ENCODE peak calls at places on chromosomes 12 and 14, in ten cellular contexts. One of them, this sample, is unnamed.

GRCh38 chr12:80443974-80444666 is at the start of gene PTPRQ:
- DNase-seq in hepatocyte: no peak
- DNase-seq in fibroblast of lung: peak; percentile 74
- DNase-seq in heart right ventricle: no peak
- DNase-seq in SK-N-SH: no peak
- DNase-seq in mammary epithelial cell: no peak
- DNase-seq in ascending aorta: no peak
- DNase-seq in uterus: no peak
- DNase-seq in pancreas: no peak
- DNase-seq in adrenal gland: no peak
- DNase-seq in this sample: no peak

GRCh38 chr12:52521581-52522266 is 1.5 kb upstream of the KRT5 start:
- DNase-seq in hepatocyte: no peak
- DNase-seq in fibroblast of lung: peak; percentile 50
- DNase-seq in heart right ventricle: no peak
- DNase-seq in SK-N-SH: no peak
- DNase-seq in mammary epithelial cell: peak; percentile 93
- DNase-seq in ascending aorta: no peak
- DNase-seq in uterus: no peak
- DNase-seq in pancreas: no peak
- DNase-seq in adrenal gland: no peak
- DNase-seq in this sample: no peak

GRCh38 chr12:120687570-120688289 is 781 bp downstream of the MLEC start:
- DNase-seq in hepatocyte: peak; percentile 54
- DNase-seq in fibroblast of lung: peak; percentile 29
- DNase-seq in heart right ventricle: peak; percentile 24
- DNase-seq in SK-N-SH: no peak
- DNase-seq in mammary epithelial cell: no peak
- DNase-seq in ascending aorta: no peak
- DNase-seq in uterus: no peak
- DNase-seq in pancreas: no peak
- DNase-seq in adrenal gland: peak; percentile 54
- DNase-seq in this sample: no peak

GRCh38 chr12:26810330-26810729 is 22.7 kb downstream of the ITPR2 start:
- DNase-seq in hepatocyte: peak; percentile 15
- DNase-seq in fibroblast of lung: peak; percentile 91
- DNase-seq in heart right ventricle: peak; percentile 63
- DNase-seq in SK-N-SH: no peak
- DNase-seq in mammary epithelial cell: peak; percentile 53
- DNase-seq in ascending aorta: no peak
- DNase-seq in uterus: peak; percentile 52
- DNase-seq in pancreas: peak; percentile 60
- DNase-seq in adrenal gland: peak; percentile 82
- DNase-seq in this sample: no peak

GRCh38 chr12:98355322-98355721 is 160.1 kb upstream of the TMPO start:
- DNase-seq in hepatocyte: no peak
- DNase-seq in fibroblast of lung: peak; percentile 79
- DNase-seq in heart right ventricle: no peak
- DNase-seq in SK-N-SH: no peak
- DNase-seq in mammary epithelial cell: peak; percentile 75
- DNase-seq in ascending aorta: no peak
- DNase-seq in uterus: no peak
- DNase-seq in pancreas: no peak
- DNase-seq in adrenal gland: no peak
- DNase-seq in this sample: no peak

GRCh38 chr14:26527095-26527494 is 70.7 kb downstream of the NOVA1 start:
- DNase-seq in hepatocyte: no peak
- DNase-seq in fibroblast of lung: peak; percentile 25
- DNase-seq in heart right ventricle: no peak
- DNase-seq in SK-N-SH: no peak
- DNase-seq in mammary epithelial cell: no peak
- DNase-seq in ascending aorta: no peak
- DNase-seq in uterus: no peak
- DNase-seq in pancreas: no peak
- DNase-seq in adrenal gland: no peak
- DNase-seq in this sample: no peak

GRCh38 chr14:30158299-30158698 is 230.7 kb upstream of the PRKD1 start:
- DNase-seq in hepatocyte: no peak
- DNase-seq in fibroblast of lung: no peak
- DNase-seq in heart right ventricle: no peak
- DNase-seq in SK-N-SH: no peak
- DNase-seq in mammary epithelial cell: no peak
- DNase-seq in ascending aorta: no peak
- DNase-seq in uterus: no peak
- DNase-seq in pancreas: no peak
- DNase-seq in adrenal gland: no peak
- DNase-seq in this sample: no peak

GRCh38 chr14:51448831-51449665 is 202.7 kb upstream of the FRMD6 start:
- DNase-seq in hepatocyte: no peak
- DNase-seq in fibroblast of lung: peak; percentile 96
- DNase-seq in heart right ventricle: peak; percentile 57
- DNase-seq in SK-N-SH: peak; percentile 45
- DNase-seq in mammary epithelial cell: peak; percentile 70
- DNase-seq in ascending aorta: no peak
- DNase-seq in uterus: no peak
- DNase-seq in pancreas: no peak
- DNase-seq in adrenal gland: peak; percentile 53
- DNase-seq in this sample: peak; percentile 68

GRCh38 chr12:109678732-109679131 is 34.9 kb upstream of the FAM222A start:
- DNase-seq in hepatocyte: peak; percentile 34
- DNase-seq in fibroblast of lung: no peak
- DNase-seq in heart right ventricle: no peak
- DNase-seq in SK-N-SH: peak; percentile 34
- DNase-seq in mammary epithelial cell: no peak
- DNase-seq in ascending aorta: no peak
- DNase-seq in uterus: no peak
- DNase-seq in pancreas: no peak
- DNase-seq in adrenal gland: no peak
- DNase-seq in this sample: peak; percentile 66

GRCh38 chr12:7869137-7869536 is 3.6 kb downstream of the SLC2A14 start:
- DNase-seq in hepatocyte: no peak
- DNase-seq in fibroblast of lung: peak; percentile 47
- DNase-seq in heart right ventricle: no peak
- DNase-seq in SK-N-SH: no peak
- DNase-seq in mammary epithelial cell: peak; percentile 71
- DNase-seq in ascending aorta: no peak
- DNase-seq in uterus: no peak
- DNase-seq in pancreas: no peak
- DNase-seq in adrenal gland: no peak
- DNase-seq in this sample: no peak

GRCh38 chr12:94689646-94690036 is 39.3 kb upstream of the TMCC3 start:
- DNase-seq in hepatocyte: no peak
- DNase-seq in fibroblast of lung: no peak
- DNase-seq in heart right ventricle: no peak
- DNase-seq in SK-N-SH: no peak
- DNase-seq in mammary epithelial cell: no peak
- DNase-seq in ascending aorta: no peak
- DNase-seq in uterus: peak; percentile 22
- DNase-seq in pancreas: no peak
- DNase-seq in adrenal gland: no peak
- DNase-seq in this sample: no peak

GRCh38 chr12:68823711-68824110 is 15.7 kb downstream of the MDM2 start:
- DNase-seq in hepatocyte: no peak
- DNase-seq in fibroblast of lung: peak; percentile 85
- DNase-seq in heart right ventricle: no peak
- DNase-seq in SK-N-SH: no peak
- DNase-seq in mammary epithelial cell: no peak
- DNase-seq in ascending aorta: no peak
- DNase-seq in uterus: no peak
- DNase-seq in pancreas: no peak
- DNase-seq in adrenal gland: no peak
- DNase-seq in this sample: no peak

GRCh38 chr12:68824131-68824530 is 16.2 kb downstream of the MDM2 start:
- DNase-seq in hepatocyte: no peak
- DNase-seq in fibroblast of lung: no peak
- DNase-seq in heart right ventricle: no peak
- DNase-seq in SK-N-SH: no peak
- DNase-seq in mammary epithelial cell: no peak
- DNase-seq in ascending aorta: no peak
- DNase-seq in uterus: no peak
- DNase-seq in pancreas: no peak
- DNase-seq in adrenal gland: no peak
- DNase-seq in this sample: no peak

GRCh38 chr12:68827895-68828294 is 19.9 kb downstream of the MDM2 start:
- DNase-seq in hepatocyte: no peak
- DNase-seq in fibroblast of lung: no peak
- DNase-seq in heart right ventricle: no peak
- DNase-seq in SK-N-SH: no peak
- DNase-seq in mammary epithelial cell: no peak
- DNase-seq in ascending aorta: no peak
- DNase-seq in uterus: no peak
- DNase-seq in pancreas: no peak
- DNase-seq in adrenal gland: no peak
- DNase-seq in this sample: no peak

GRCh38 chr12:68824597-68825250 is 16.7 kb downstream of the MDM2 start:
- DNase-seq in hepatocyte: no peak
- DNase-seq in fibroblast of lung: no peak
- DNase-seq in heart right ventricle: no peak
- DNase-seq in SK-N-SH: no peak
- DNase-seq in mammary epithelial cell: no peak
- DNase-seq in ascending aorta: no peak
- DNase-seq in uterus: no peak
- DNase-seq in pancreas: no peak
- DNase-seq in adrenal gland: no peak
- DNase-seq in this sample: no peak

DNA sequence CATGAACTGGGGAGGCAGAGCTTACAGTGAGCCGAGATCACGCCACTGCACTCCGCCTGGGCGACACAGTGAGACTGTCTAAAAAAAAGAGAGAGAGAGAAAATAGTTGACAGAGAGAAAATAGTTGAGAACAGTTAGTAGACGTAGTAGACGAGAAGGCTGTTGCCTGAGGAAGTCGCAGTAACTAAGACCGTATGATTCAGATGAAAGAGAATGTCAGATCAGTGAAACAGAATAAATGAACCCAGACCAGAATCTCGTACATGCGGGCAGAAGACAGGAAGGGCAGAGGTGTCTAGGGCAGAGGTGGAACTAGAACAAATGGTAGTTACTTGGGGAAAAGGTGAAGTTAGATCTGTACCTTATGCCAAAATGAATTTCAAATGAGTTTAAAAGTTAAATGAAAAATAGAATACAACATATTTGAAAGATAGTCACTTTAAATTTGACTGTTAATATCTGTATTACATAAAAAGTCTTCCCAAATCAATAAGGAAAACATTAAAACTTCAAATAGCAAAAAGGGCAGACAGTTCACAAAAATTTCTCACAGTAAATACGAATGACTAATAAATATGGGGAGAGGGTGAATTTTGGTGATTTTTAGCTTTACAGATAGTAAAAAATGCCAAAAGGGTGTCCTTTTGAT is 17.7 kb downstream of the MDM2 start:
- DNase-seq in hepatocyte: no peak
- DNase-seq in fibroblast of lung: no peak
- DNase-seq in heart right ventricle: no peak
- DNase-seq in SK-N-SH: no peak
- DNase-seq in mammary epithelial cell: no peak
- DNase-seq in ascending aorta: no peak
- DNase-seq in uterus: no peak
- DNase-seq in pancreas: no peak
- DNase-seq in adrenal gland: no peak
- DNase-seq in this sample: no peak
- H3K36me3 ChIP-seq in hepatocyte: peaks cover 7% of the 10 kb centered on the region
- H3K36me3 ChIP-seq in fibroblast of lung: peaks cover 7% of the 10 kb centered on the region
- H3K36me3 ChIP-seq in heart right ventricle: peaks cover 100% of the 10 kb centered on the region
- H3K36me3 ChIP-seq in SK-N-SH: peaks cover 98% of the 10 kb centered on the region
- H3K36me3 ChIP-seq in mammary epithelial cell: peaks cover 68% of the 10 kb centered on the region
- H3K36me3 ChIP-seq in ascending aorta: peaks cover 97% of the 10 kb centered on the region
- H3K36me3 ChIP-seq in uterus: peaks cover 2% of the 10 kb centered on the region
- H3K36me3 ChIP-seq in pancreas: peaks cover 11% of the 10 kb centered on the region
- H3K36me3 ChIP-seq in adrenal gland: no peaks in the 10 kb centered on the region
- H3K36me3 ChIP-seq in this sample: peaks cover 92% of the 10 kb centered on the region

GRCh38 chr12:75820848-75821578 is 210.6 kb downstream of the PHLDA1 start:
- DNase-seq in hepatocyte: no peak
- DNase-seq in fibroblast of lung: peak; percentile 96
- DNase-seq in heart right ventricle: peak; percentile 53
- DNase-seq in SK-N-SH: no peak
- DNase-seq in mammary epithelial cell: peak; percentile 79
- DNase-seq in ascending aorta: no peak
- DNase-seq in uterus: peak; percentile 35
- DNase-seq in pancreas: no peak
- DNase-seq in adrenal gland: peak; percentile 71
- DNase-seq in this sample: peak; percentile 66
- TF ChIP-seq CTCF in hepatocyte: no peak
- TF ChIP-seq CTCF in fibroblast of lung: peak; percentile 33
- TF ChIP-seq CTCF in heart right ventricle: no peak
- TF ChIP-seq CTCF in SK-N-SH: no peak
- TF ChIP-seq CTCF in mammary epithelial cell: peak; percentile 40
- TF ChIP-seq CTCF in ascending aorta: no peak
- TF ChIP-seq CTCF in uterus: no peak
- TF ChIP-seq CTCF in pancreas: no peak
- TF ChIP-seq CTCF in adrenal gland: peak; percentile 30
- TF ChIP-seq CTCF in this sample: peak; percentile 4

DNA sequence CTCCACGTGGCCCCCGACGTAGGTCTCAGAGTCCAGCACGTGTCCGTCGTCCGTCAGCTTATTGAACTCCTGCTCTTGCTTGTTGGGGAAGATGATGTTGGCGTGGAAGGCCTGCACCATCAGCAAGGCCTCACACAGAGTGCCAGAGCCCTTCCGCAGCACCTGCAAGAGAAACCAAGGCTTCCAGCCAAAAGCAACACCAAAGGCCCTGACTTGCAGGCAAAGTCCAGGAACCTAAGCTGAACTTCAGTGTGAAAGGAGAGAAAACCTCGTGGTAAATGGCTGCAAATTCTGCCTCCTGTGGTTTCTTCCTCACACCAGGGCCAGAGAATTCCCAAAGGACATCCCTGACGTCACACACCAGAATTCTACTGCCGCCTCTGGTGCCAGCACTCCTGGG is 14.5 kb downstream of the POLE start:
- DNase-seq in hepatocyte: no peak
- DNase-seq in fibroblast of lung: no peak
- DNase-seq in heart right ventricle: no peak
- DNase-seq in SK-N-SH: no peak
- DNase-seq in mammary epithelial cell: no peak
- DNase-seq in ascending aorta: no peak
- DNase-seq in uterus: no peak
- DNase-seq in pancreas: no peak
- DNase-seq in adrenal gland: no peak
- DNase-seq in this sample: no peak
- H3K36me3 ChIP-seq in hepatocyte: no peaks in the 10 kb centered on the region
- H3K36me3 ChIP-seq in fibroblast of lung: peaks cover 14% of the 10 kb centered on the region
- H3K36me3 ChIP-seq in heart right ventricle: peaks cover 89% of the 10 kb centered on the region
- H3K36me3 ChIP-seq in SK-N-SH: peaks cover 13% of the 10 kb centered on the region
- H3K36me3 ChIP-seq in mammary epithelial cell: peaks cover 26% of the 10 kb centered on the region
- H3K36me3 ChIP-seq in ascending aorta: peaks cover 89% of the 10 kb centered on the region
- H3K36me3 ChIP-seq in uterus: no peaks in the 10 kb centered on the region
- H3K36me3 ChIP-seq in pancreas: no peaks in the 10 kb centered on the region
- H3K36me3 ChIP-seq in adrenal gland: no peaks in the 10 kb centered on the region
- H3K36me3 ChIP-seq in this sample: peaks cover 95% of the 10 kb centered on the region

DNA sequence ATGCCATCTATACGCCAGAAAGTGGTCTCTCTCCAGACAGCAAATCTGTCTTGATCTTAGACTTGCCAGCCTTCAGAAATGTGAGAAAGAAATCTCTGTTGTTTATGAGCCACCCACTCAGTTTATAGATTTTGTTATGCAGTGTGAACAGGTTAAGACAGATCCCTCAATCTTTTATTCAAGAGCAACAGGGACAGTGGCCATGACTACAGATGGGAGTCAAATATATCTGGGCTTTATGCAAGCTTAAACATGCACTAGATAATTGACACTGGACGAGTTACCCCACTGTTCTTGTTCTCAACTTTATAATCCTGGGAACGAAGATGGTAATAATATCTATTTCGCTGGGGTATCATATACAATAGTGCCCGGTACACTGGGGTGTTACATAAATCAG is 288.7 kb downstream of the RPAP3 start:
- DNase-seq in hepatocyte: no peak
- DNase-seq in fibroblast of lung: no peak
- DNase-seq in heart right ventricle: no peak
- DNase-seq in SK-N-SH: no peak
- DNase-seq in mammary epithelial cell: peak; percentile 77
- DNase-seq in ascending aorta: no peak
- DNase-seq in uterus: no peak
- DNase-seq in pancreas: no peak
- DNase-seq in adrenal gland: no peak
- DNase-seq in this sample: no peak
- TF ChIP-seq CTCF in hepatocyte: no peak
- TF ChIP-seq CTCF in fibroblast of lung: no peak
- TF ChIP-seq CTCF in heart right ventricle: no peak
- TF ChIP-seq CTCF in SK-N-SH: no peak
- TF ChIP-seq CTCF in mammary epithelial cell: no peak
- TF ChIP-seq CTCF in ascending aorta: no peak
- TF ChIP-seq CTCF in uterus: no peak
- TF ChIP-seq CTCF in pancreas: no peak
- TF ChIP-seq CTCF in adrenal gland: no peak
- TF ChIP-seq CTCF in this sample: no peak